ENCODE peak calls at places on chromosomes 16 and 17, in ten cellular contexts. P, H, R, Q, A, K, B, U, S and T are unnamed samples.

GRCh38 chr17:44438634-44439033 is 49.2 kb upstream of the ITGA2B start:
- DNase-seq in U (no peak), A (no peak), K (no peak), S (no peak), R (no peak), B (peak; percentile 64), Q (no peak), P (no peak), H (no peak), T (no peak)

GRCh38 chr16:73280366-73280765 is 232.4 kb upstream of the ZFHX3 start:
- DNase-seq in K (no peak), U (no peak), P (no peak), A (no peak), H (no peak), R (no peak), Q (no peak), S (no peak), B (no peak), T (no peak)

GRCh38 chr16:35147556-35148504 is 1688.4 kb downstream of the TP53TG3F start:
- DNase-seq in U (no peak), R (no peak), K (no peak), A (no peak), H (no peak), P (peak; percentile 32), S (no peak), B (no peak), Q (no peak), T (no peak)

GRCh38 chr16:86031141-86031678 is 132.2 kb downstream of the IRF8 start:
- DNase-seq in B (no peak), S (no peak), P (no peak), U (no peak), Q (no peak), A (no peak), H (no peak), R (no peak), K (no peak), T (no peak)

GRCh38 chr16:25832288-25832687 is 140.5 kb downstream of the HS3ST4 start:
- DNase-seq in B (no peak), H (no peak), U (no peak), P (no peak), A (no peak), S (no peak), Q (no peak), R (no peak), K (no peak), T (no peak)

GRCh38 chr16:14003119-14003570 is 68.0 kb upstream of the MRTFB start:
- DNase-seq in K (peak; percentile 76), A (peak; percentile 72), U (peak; percentile 53), B (no peak), P (peak; percentile 63), S (no peak), R (no peak), Q (peak; percentile 83), H (peak; percentile 47), T (no peak)

GRCh38 chr17:55577011-55577586 is 65.8 kb upstream of the SMIM36 start:
- DNase-seq in H (peak; percentile 70), A (peak; percentile 77), S (no peak), R (no peak), P (no peak), Q (peak; percentile 64), B (peak; percentile 45), K (peak; percentile 72), U (no peak), T (peak; percentile 28)

GRCh38 chr16:28218109-28218508 is 6.3 kb upstream of the XPO6 start:
- DNase-seq in Q (peak; percentile 26), K (peak; percentile 76), S (no peak), U (no peak), H (peak; percentile 72), A (peak; percentile 48), P (peak; percentile 39), R (no peak), B (peak; percentile 40), T (no peak)

GRCh38 chr16:78458588-78458987 is 359.1 kb downstream of the WWOX start:
- DNase-seq in P (no peak), U (no peak), H (no peak), B (no peak), S (no peak), Q (no peak), A (no peak), K (no peak), R (no peak), T (no peak)
- TF ChIP-seq CTCF in P (no peak), U (peak; percentile 12), H (no peak), B (no peak), S (peak; percentile 32), Q (no peak), A (no peak), K (no peak), R (no peak), T (no peak)

GRCh38 chr16:23504076-23504452 is 6.2 kb downstream of the GGA2 start:
- DNase-seq in A (no peak), R (no peak), U (no peak), B (no peak), P (no peak), S (no peak), Q (no peak), K (peak; percentile 80), H (peak; percentile 86), T (no peak)

GRCh38 chr16:23505942-23506605 is 4.2 kb downstream of the GGA2 start:
- DNase-seq in B (no peak), P (no peak), Q (no peak), R (no peak), A (no peak), H (no peak), U (no peak), S (no peak), K (no peak), T (no peak)

GRCh38 chr16:23506606-23506994 is 3.7 kb downstream of the GGA2 start:
- DNase-seq in Q (no peak), U (no peak), B (no peak), A (no peak), P (no peak), R (no peak), S (no peak), K (no peak), H (no peak), T (no peak)

GRCh38 chr16:23505180-23505665 is 5.1 kb downstream of the GGA2 start:
- DNase-seq in U (no peak), B (no peak), H (no peak), S (no peak), R (no peak), K (no peak), A (no peak), P (no peak), Q (no peak), T (no peak)

GRCh38 chr16:23504453-23505179 is 5.7 kb downstream of the GGA2 start:
- DNase-seq in A (peak; percentile 94), Q (peak; percentile 87), K (peak; percentile 88), H (peak; percentile 93), S (no peak), R (peak; percentile 84), P (peak; percentile 92), U (no peak), B (no peak), T (peak; percentile 42)
- TF ChIP-seq CTCF in A (peak; percentile 52), Q (no peak), K (no peak), H (peak; percentile 6), S (peak; percentile 20), R (no peak), P (no peak), U (no peak), B (no peak), T (no peak)

DNA sequence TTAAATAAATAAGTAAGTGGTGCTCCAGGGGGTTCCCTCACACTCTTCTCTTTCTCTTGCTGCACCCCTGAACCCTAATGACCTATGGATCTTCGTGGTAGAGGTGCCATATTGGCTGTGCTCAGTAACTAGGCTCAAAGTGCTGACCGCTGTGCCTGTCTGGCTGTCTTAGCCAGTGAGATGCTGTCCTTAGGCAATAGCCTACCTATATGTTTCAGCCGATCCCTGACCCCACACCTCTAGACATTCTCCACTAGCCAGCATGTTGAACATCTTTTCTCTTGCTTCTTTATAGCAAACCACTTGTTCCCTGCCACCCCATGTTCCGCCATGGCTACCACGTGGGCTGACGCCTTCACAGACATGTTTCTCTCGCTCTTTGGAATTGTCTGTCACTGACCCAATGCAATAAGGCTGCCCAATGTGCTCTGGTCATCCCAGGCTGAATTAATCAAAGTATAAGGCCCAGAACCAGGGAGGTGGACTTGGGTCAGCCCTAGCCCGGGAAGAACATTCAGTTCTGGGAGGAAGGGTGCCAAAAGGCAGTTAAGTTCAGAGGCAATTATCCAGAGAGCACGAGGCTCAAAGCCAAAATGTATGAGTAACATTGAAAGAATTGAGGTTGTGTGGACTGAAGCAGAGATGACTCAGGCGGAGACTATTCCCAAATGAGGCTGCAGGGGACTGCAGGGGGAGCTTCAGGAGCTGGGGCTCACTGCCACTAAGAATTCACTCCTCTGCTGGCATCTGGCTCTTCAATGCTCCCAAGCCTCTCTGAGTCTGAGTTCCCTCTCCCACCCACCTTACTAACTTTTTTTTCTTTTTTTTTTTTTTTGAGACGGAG is 28.7 kb upstream of the TNRC6A start:
- DNase-seq in R (peak; percentile 97), B (no peak), U (no peak), K (peak; percentile 99), A (peak; percentile 98), S (no peak), Q (peak; percentile 97), P (peak; percentile 95), H (peak; percentile 99), T (no peak)
- TF ChIP-seq CTCF in R (peak; percentile 45), B (no peak), U (no peak), K (peak; percentile 51), A (peak; percentile 69), S (no peak), Q (peak; percentile 47), P (peak; percentile 47), H (peak; percentile 55), T (no peak)

GRCh38 chr17:49556183-49556943 is 19.3 kb upstream of the NXPH3 start:
- DNase-seq in K (peak; percentile 80), S (peak; percentile 90), U (peak; percentile 93), A (peak; percentile 26), P (no peak), Q (peak; percentile 42), H (peak; percentile 50), R (no peak), B (peak; percentile 64), T (peak; percentile 86)

GRCh38 chr17:49553676-49554335 is 21.9 kb upstream of the NXPH3 start:
- DNase-seq in P (no peak), U (no peak), A (no peak), S (no peak), R (no peak), H (no peak), B (no peak), K (no peak), Q (no peak), T (no peak)

GRCh38 chr17:49554694-49555494 is 20.8 kb upstream of the NXPH3 start:
- DNase-seq in Q (no peak), R (no peak), U (no peak), K (no peak), B (no peak), S (no peak), P (no peak), A (no peak), H (no peak), T (no peak)

GRCh38 chr17:49555495-49556018 is 20.1 kb upstream of the NXPH3 start:
- DNase-seq in A (no peak), H (no peak), U (no peak), Q (no peak), R (no peak), P (no peak), B (no peak), S (no peak), K (no peak), T (no peak)

DNA sequence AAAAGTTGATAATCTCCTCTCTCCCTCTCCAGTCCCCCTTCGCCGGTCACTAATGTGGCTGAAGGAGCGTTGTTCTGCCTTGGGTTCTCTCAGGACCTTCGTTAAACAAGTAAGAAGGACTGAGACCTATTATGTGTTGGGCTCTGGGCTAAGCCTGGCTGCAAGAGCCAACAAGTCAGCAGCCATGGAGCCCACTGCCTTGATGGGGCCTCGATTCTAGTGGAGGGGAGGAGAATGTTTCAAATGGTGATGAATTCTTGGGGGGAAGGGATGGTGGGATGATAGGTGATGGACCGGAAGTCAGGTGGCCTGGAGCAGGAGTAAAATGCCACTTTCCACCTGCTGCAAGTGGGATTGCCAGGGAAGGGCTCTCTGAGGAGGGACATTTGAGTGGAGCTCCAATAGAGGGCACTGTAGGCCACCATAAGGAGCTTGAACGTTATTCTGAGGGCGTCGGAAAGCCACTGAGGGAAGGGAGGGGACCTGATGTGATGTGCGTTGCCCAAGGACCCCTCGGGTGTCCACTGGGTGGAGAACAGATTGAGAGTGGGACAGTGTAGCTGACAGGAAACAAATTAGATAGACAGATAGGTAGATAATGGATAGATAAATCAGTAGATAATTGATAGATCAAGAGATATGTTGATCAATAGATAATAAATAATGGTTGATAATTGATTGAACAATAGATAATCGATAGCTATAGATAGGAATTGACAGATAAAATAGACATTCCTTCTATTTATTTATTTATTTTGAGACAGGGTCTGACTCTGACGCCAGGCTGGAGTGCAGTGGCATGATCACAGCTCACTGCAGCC is 18.3 kb upstream of the NXPH3 start:
- DNase-seq in H (peak; percentile 31), Q (no peak), P (no peak), S (no peak), R (no peak), U (peak; percentile 55), B (peak; percentile 56), A (peak; percentile 20), K (peak; percentile 73), T (no peak)
- TF ChIP-seq CTCF in H (peak; percentile 66), Q (peak; percentile 55), P (peak; percentile 75), S (peak; percentile 69), R (peak; percentile 77), U (peak; percentile 54), B (peak; percentile 76), A (peak; percentile 77), K (peak; percentile 73), T (no peak)